ENCODE peak calls at places on chromosomes 5 and 9, in four cellular contexts. One of them, this sample, is unnamed.

GRCh38 chr5:143002459-143003327 is 232.5 kb downstream of the ARHGAP26 start:
- DNase-seq in stimulated activated CD4-positive, alpha-beta T cell treated with anti-CD3 and anti-CD28 coated beads, TNF-alpha, amount 100 ng/mL, for 1 hour: no peak
- DNase-seq in hypothalamus: no peak
- DNase-seq in breast epithelium: no peak
- DNase-seq in this sample: peak

GRCh38 chr5:75928992-75929391 is 154.2 kb upstream of the SV2C start:
- DNase-seq in stimulated activated CD4-positive, alpha-beta T cell treated with anti-CD3 and anti-CD28 coated beads, TNF-alpha, amount 100 ng/mL, for 1 hour: no peak
- DNase-seq in hypothalamus: no peak
- DNase-seq in breast epithelium: no peak
- DNase-seq in this sample: no peak

GRCh38 chr9:744046-744712 is 97.3 kb upstream of the DMRT1 start:
- DNase-seq in stimulated activated CD4-positive, alpha-beta T cell treated with anti-CD3 and anti-CD28 coated beads, TNF-alpha, amount 100 ng/mL, for 1 hour: no peak
- DNase-seq in hypothalamus: no peak
- DNase-seq in breast epithelium: no peak
- DNase-seq in this sample: no peak

GRCh38 chr5:26415987-26416386 is 622.4 kb downstream of the CDH9 start:
- DNase-seq in stimulated activated CD4-positive, alpha-beta T cell treated with anti-CD3 and anti-CD28 coated beads, TNF-alpha, amount 100 ng/mL, for 1 hour: no peak
- DNase-seq in hypothalamus: no peak
- DNase-seq in breast epithelium: no peak
- DNase-seq in this sample: no peak

GRCh38 chr9:121537283-121537682 is 37.6 kb upstream of the GGTA1 start:
- DNase-seq in stimulated activated CD4-positive, alpha-beta T cell treated with anti-CD3 and anti-CD28 coated beads, TNF-alpha, amount 100 ng/mL, for 1 hour: no peak
- DNase-seq in hypothalamus: no peak
- DNase-seq in breast epithelium: no peak
- DNase-seq in this sample: no peak

GRCh38 chr9:89498845-89499480 is 1.1 kb upstream of the SEMA4D start:
- DNase-seq in stimulated activated CD4-positive, alpha-beta T cell treated with anti-CD3 and anti-CD28 coated beads, TNF-alpha, amount 100 ng/mL, for 1 hour: no peak
- DNase-seq in hypothalamus: no peak
- DNase-seq in breast epithelium: no peak
- DNase-seq in this sample: peak

GRCh38 chr9:26814799-26815198 is 77.8 kb downstream of the CAAP1 start:
- DNase-seq in stimulated activated CD4-positive, alpha-beta T cell treated with anti-CD3 and anti-CD28 coated beads, TNF-alpha, amount 100 ng/mL, for 1 hour: no peak
- DNase-seq in hypothalamus: no peak
- DNase-seq in breast epithelium: no peak
- DNase-seq in this sample: no peak

GRCh38 chr5:149062371-149063016 is 368 bp downstream of the SH3TC2 start:
- DNase-seq in stimulated activated CD4-positive, alpha-beta T cell treated with anti-CD3 and anti-CD28 coated beads, TNF-alpha, amount 100 ng/mL, for 1 hour: no peak
- DNase-seq in hypothalamus: no peak
- DNase-seq in breast epithelium: no peak
- DNase-seq in this sample: no peak

GRCh38 chr5:143172736-143173135 is 230.8 kb downstream of the NR3C1 start:
- DNase-seq in stimulated activated CD4-positive, alpha-beta T cell treated with anti-CD3 and anti-CD28 coated beads, TNF-alpha, amount 100 ng/mL, for 1 hour: no peak
- DNase-seq in hypothalamus: no peak
- DNase-seq in breast epithelium: no peak
- DNase-seq in this sample: no peak

GRCh38 chr9:5799314-5799713 is 33.6 kb downstream of the ERMP1 start:
- DNase-seq in stimulated activated CD4-positive, alpha-beta T cell treated with anti-CD3 and anti-CD28 coated beads, TNF-alpha, amount 100 ng/mL, for 1 hour: no peak
- DNase-seq in hypothalamus: no peak
- DNase-seq in breast epithelium: no peak
- DNase-seq in this sample: peak

This sample was measured in CD4-positive, CD25-positive, alpha-beta regulatory T cell.